ENCODE peak calls at places on chromosomes 16 and 17, in five cellular contexts. P is WTC11, D is NB4, S is A549, E is K562. C is an unnamed sample.

GRCh38 chr16:85574672-85575475 is 38.2 kb upstream of the GSE1 start:
- DNase-seq in P (no peak), D (no peak), S (no peak), E (no peak), C (no peak)

GRCh38 chr17:80175411-80175810 is 5.6 kb downstream of the CARD14 start:
- DNase-seq in P (no peak), D (no peak), S (peak), E (no peak), C (no peak)

GRCh38 chr16:90077757-90078593 is 844 bp upstream of the PRDM7 start:
- DNase-seq in P (no peak), D (peak), S (peak), E (peak), C (no peak)

GRCh38 chr16:6112700-6113099 is 1015.1 kb upstream of the EEF2KMT start:
- DNase-seq in P (no peak), D (no peak), S (no peak), E (no peak), C (no peak)

GRCh38 chr17:30074726-30075125 is 41.9 kb upstream of the NSRP1 start:
- DNase-seq in P (no peak), D (no peak), S (no peak), E (no peak), C (no peak)

GRCh38 chr17:81253358-81254131 is 14.4 kb downstream of the NDUFAF8 start:
- DNase-seq in P (peak), D (peak), S (peak), E (peak), C (no peak)

GRCh38 chr16:22206847-22207714 is 1.0 kb downstream of the EEF2K start:
- DNase-seq in P (peak), D (peak), S (peak), E (peak), C (no peak)

GRCh38 chr16:85459529-85460251 is 153.4 kb upstream of the GSE1 start:
- DNase-seq in P (no peak), D (no peak), S (no peak), E (no peak), C (no peak)

GRCh38 chr17:50834126-50834785 is 1.1 kb upstream of the WFIKKN2 start:
- DNase-seq in P (no peak), D (no peak), S (no peak), E (no peak), C (no peak)

GRCh38 chr16:48877946-48878345 is 268.0 kb upstream of the N4BP1 start:
- DNase-seq in P (no peak), D (no peak), S (no peak), E (no peak), C (no peak)

GRCh38 chr16:72996291-72997062 is 51.5 kb downstream of the ZFHX3 start:
- DNase-seq in P (no peak), D (peak), S (no peak), E (no peak), C (peak)

GRCh38 chr16:50836121-50836541 is 94.2 kb downstream of the CYLD start:
- DNase-seq in P (no peak), D (no peak), S (no peak), E (no peak), C (no peak)

GRCh38 chr17:35372846-35373531 is 432 bp downstream of the SLFN11 start:
- DNase-seq in P (peak), D (peak), S (peak), E (peak), C (no peak)

GRCh38 chr16:3720418-3720817 is 3.1 kb upstream of the TRAP1 start:
- DNase-seq in P (no peak), D (no peak), S (no peak), E (no peak), C (no peak)

GRCh38 chr17:18246880-18247612 is 11.5 kb downstream of the FLII start:
- DNase-seq in P (peak), D (peak), S (peak), E (peak), C (no peak)

GRCh38 chr16:51389881-51390280 is 238.8 kb upstream of the SALL1 start:
- DNase-seq in P (no peak), D (no peak), S (no peak), E (no peak), C (no peak)

GRCh38 chr17:13428611-13429042 is 173.1 kb downstream of the HS3ST3A1 start:
- DNase-seq in P (no peak), D (no peak), S (no peak), E (no peak), C (no peak)

GRCh38 chr16:61792194-61792904 is 243.9 kb downstream of the CDH8 start:
- DNase-seq in P (no peak), D (no peak), S (no peak), E (no peak), C (no peak)

GRCh38 chr17:5758651-5759050 is 174.3 kb upstream of the NLRP1 start:
- DNase-seq in P (peak), D (peak), S (no peak), E (peak), C (peak)

GRCh38 chr16:28042856-28043255 is 20.7 kb downstream of the GSG1L start:
- DNase-seq in P (no peak), D (no peak), S (no peak), E (no peak), C (no peak)

GRCh38 chr17:33202796-33203195 is 90.3 kb downstream of the ASIC2 start:
- DNase-seq in P (no peak), D (no peak), S (no peak), E (no peak), C (no peak)

GRCh38 chr17:7147772-7148171 is 31.4 kb downstream of the ASGR1 start:
- DNase-seq in P (no peak), D (no peak), S (no peak), E (no peak), C (peak)

GRCh38 chr16:85234310-85235235 is 122.3 kb upstream of the CIBAR2 start:
- DNase-seq in P (peak), D (no peak), S (peak), E (peak), C (peak)

GRCh38 chr16:78684040-78684611 is 584.7 kb downstream of the WWOX start:
- DNase-seq in P (no peak), D (peak), S (peak), E (no peak), C (peak)

GRCh38 chr17:16939271-16939576 is 32.7 kb downstream of the TNFRSF13B start:
- DNase-seq in P (no peak), D (no peak), S (no peak), E (no peak), C (no peak)

GRCh38 chr16:81239722-81240121 is 1.2 kb downstream of the BCO1 start:
- DNase-seq in P (no peak), D (no peak), S (no peak), E (no peak), C (no peak)

GRCh38 chr16:27746076-27746855 is 196.3 kb downstream of the KATNIP start:
- DNase-seq in P (no peak), D (no peak), S (no peak), E (no peak), C (no peak)

GRCh38 chr16:57364143-57364542 is 5.6 kb downstream of the CCL22 start:
- DNase-seq in P (no peak), D (no peak), S (no peak), E (no peak), C (no peak)

GRCh38 chr17:80737106-80738019 is 192.7 kb downstream of the RPTOR start:
- DNase-seq in P (no peak), D (peak), S (no peak), E (no peak), C (no peak)

GRCh38 chr17:41773731-41774193 is 12.7 kb downstream of the JUP start:
- DNase-seq in P (no peak), D (no peak), S (no peak), E (no peak), C (no peak)

GRCh38 chr17:40451420-40451819 is 8.2 kb downstream of the IGFBP4 start:
- DNase-seq in P (no peak), D (no peak), S (no peak), E (no peak), C (no peak)

GRCh38 chr17:80992948-80993624 is 1.4 kb downstream of the CHMP6 start:
- DNase-seq in P (no peak), D (no peak), S (no peak), E (peak), C (no peak)

GRCh38 chr17:69406906-69407305 is 7.6 kb upstream of the MAP2K6 start:
- DNase-seq in P (no peak), D (no peak), S (no peak), E (no peak), C (no peak)

GRCh38 chr17:74245818-74246204 is 28.2 kb upstream of the DNAI2 start:
- DNase-seq in P (no peak), D (no peak), S (no peak), E (no peak), C (no peak)

GRCh38 chr17:62599964-62600657 is 27.4 kb upstream of the MRC2 start:
- DNase-seq in P (no peak), D (no peak), S (no peak), E (no peak), C (no peak)

GRCh38 chr16:78551487-78552085 is 452.1 kb downstream of the WWOX start:
- DNase-seq in P (peak), D (no peak), S (no peak), E (no peak), C (no peak)

GRCh38 chr17:28405632-28406477 is at the start of gene SLC46A1:
- DNase-seq in P (peak), D (no peak), S (peak), E (peak), C (peak)
- TF ChIP-seq MAX in P (no peak), D (no peak), S (peak), E (no peak), C (peak)

GRCh38 chr16:2528161-2529060 is 2.8 kb downstream of the CEMP1 start:
- DNase-seq in P (no peak), D (no peak), S (no peak), E (no peak), C (no peak)
- TF ChIP-seq MAX in P (no peak), D (no peak), S (no peak), E (no peak), C (no peak)

GRCh38 chr17:76492989-76493501 is 8.2 kb downstream of the RHBDF2 start:
- DNase-seq in P (no peak), D (peak), S (no peak), E (no peak), C (no peak)

GRCh38 chr17:76490112-76490710 is 11.0 kb downstream of the RHBDF2 start:
- DNase-seq in P (no peak), D (no peak), S (no peak), E (no peak), C (no peak)

GRCh38 chr17:76492250-76492988 is 8.8 kb downstream of the RHBDF2 start:
- DNase-seq in P (no peak), D (peak), S (no peak), E (no peak), C (no peak)

GRCh38 chr17:76493505-76494167 is 7.6 kb downstream of the RHBDF2 start:
- DNase-seq in P (no peak), D (no peak), S (no peak), E (no peak), C (no peak)

DNA sequence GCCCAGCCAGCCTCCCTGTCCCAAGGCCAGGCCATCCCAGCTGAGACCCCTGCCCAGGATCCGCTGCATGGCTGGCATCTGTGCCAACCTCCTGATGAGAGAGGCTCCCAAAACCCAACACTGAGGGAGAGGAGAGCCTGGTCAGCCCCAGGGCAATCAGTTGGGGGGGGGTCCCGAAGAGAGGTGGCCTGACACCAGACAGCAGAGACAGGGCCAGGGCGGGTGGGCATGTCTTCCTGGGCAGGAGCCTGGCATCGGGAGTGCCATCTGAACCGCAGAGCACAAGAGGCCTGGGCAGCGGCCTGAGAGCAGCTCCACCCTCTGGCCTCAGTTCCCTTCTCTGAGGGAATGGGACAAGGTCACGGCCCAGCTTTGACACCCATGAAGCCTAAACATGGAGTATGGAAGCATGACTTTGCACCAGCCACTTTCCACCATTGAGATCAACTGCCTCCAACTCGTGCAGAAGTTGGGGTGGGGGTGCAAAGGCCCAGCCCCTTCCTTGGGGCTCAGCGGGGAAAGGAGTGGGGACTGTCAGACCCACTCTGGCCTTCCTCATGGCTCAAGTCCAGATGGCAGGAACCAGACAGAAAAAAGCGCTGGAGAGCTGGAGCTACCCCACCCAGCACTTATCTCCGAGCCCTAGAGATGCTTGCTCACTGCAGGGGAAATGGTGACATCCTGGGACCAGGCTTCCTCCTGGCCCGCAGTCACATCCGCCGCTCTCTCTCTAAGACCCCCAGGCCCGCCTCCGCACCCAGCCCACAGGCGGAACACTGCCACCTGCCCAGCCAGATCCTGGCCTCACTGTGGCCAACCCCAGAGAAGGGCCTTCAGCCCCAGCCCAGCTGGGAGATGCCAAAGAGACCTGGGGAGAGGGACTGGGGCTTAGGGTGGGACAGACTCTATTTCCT is 9.7 kb downstream of the RHBDF2 start:
- DNase-seq in P (no peak), D (peak), S (no peak), E (peak), C (no peak)
- TF ChIP-seq MAX in P (no peak), D (no peak), S (no peak), E (no peak), C (no peak)

GRCh38 chr17:2855063-2855600 is 58.9 kb downstream of the RAP1GAP2 start:
- DNase-seq in P (no peak), D (no peak), S (no peak), E (no peak), C (no peak)

GRCh38 chr17:2853111-2853721 is 57.0 kb downstream of the RAP1GAP2 start:
- DNase-seq in P (peak), D (peak), S (peak), E (no peak), C (no peak)

GRCh38 chr17:2852729-2853110 is 56.5 kb downstream of the RAP1GAP2 start:
- DNase-seq in P (peak), D (no peak), S (no peak), E (no peak), C (no peak)

GRCh38 chr17:2854662-2855061 is 58.4 kb downstream of the RAP1GAP2 start:
- DNase-seq in P (no peak), D (no peak), S (peak), E (no peak), C (no peak)

DNA sequence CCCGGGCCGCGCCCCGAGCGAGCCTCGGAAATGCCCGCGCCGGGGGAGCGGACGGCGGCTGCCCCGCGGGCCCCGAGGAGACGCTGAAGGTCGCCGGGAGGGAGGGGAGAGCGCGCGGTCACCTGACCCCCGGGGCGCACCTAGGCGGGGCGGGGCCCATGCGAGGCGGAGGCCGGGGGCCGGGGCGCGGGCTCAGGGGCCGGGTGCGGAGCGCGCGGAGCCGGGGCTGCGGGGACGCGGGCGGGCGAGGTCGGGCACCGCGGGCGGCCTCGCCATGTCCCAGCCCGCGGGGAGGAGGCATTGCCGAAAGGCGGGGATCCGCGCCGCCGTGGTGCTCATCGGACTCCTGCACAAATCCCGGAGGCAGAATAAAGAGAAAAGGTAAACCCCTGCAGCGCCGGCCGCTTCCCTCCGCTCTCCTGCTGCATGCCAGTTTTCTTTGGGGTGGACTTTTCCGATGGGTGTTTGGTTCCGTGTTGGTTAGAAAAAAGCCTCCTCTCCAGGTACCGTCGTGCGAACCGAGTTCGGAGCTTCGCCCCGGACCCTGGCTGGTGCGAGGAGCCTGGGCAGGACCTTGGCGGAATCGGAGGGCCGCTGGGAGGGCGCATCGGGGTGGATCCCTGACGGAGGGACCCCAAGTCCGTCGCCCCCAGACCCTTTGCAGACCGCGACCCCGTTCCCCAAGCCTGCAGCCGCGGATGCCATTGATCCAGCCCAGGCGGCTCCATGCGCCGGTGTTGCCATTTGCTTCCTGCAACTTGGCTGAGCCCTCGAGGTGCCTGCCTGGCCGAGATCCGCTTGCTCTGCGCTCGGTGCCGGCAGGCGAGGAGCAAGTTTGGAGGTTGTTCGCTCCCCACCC is 57.7 kb downstream of the RAP1GAP2 start:
- DNase-seq in P (peak), D (no peak), S (peak), E (peak), C (no peak)
- TF ChIP-seq MAX in P (no peak), D (no peak), S (peak), E (no peak), C (peak)

DNA sequence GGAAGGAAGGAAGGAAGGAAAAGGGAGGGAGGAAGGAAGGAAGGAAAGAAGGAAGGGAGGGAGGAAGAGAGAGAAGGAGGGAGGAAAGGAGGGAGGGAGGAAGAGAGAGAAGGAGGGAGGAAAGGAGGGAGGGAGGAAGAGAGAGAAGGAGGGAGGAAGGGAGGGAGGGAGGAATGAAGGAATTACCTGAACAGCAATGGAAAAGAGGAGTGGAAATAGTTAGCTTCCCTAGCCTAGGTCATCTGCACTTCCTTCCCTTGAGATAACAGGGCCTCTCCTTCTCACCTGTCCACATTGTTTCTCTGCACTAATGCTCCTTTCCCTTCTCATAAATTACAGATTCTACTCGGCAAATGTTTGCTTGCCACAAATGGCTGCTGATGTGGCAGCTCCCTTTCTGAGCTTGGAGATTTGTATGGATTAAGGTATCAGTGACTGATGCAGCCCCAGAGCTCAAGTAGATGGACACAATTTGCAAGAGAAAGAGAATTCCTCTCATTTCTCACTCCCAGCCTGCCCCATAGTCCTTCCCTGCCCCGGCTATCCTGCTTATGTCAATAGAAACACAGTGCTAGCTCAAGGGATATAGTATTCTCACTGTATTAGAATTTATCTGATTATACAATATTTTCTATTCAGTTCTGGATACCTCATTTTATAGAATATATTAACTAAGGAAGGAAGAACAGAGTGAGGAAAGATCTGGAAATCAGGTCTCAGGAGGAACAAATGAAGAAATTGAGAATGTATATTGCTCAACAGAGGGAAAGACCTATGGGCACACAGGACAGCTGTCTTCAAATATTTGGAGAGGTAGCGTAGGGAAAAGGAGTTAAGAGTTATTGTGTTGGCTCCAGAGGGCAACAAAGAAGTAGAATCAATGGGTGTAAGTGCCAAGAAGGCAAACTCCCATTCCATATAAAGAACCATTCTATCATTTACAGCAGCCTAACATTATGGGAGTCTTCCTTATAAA is 14.6 kb downstream of the HOXB1 start:
- DNase-seq in P (no peak), D (no peak), S (no peak), E (no peak), C (no peak)
- TF ChIP-seq MAX in P (no peak), D (no peak), S (no peak), E (no peak), C (no peak)

DNA sequence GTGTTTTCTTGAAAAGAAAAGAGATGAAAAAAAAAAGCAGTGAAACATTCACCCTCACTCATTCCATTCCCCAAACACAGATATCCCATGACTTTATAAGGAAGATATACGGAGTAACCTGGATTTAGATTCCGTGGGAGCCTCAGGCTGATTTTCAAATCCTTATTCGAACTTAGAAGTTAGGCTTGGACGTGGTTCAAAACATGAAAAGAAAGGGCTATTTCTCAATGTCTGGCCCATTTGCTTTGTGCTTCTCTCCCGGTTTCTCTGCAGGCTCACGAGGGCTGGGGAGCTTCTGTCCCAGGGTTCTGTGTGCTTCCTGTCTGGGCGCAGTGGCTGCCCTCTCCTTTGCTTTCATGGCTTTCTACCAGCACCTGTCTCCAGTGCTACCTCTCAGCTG is 33.9 kb downstream of the CUEDC1 start:
- DNase-seq in P (no peak), D (no peak), S (no peak), E (no peak), C (no peak)
- TF ChIP-seq MAX in P (no peak), D (no peak), S (no peak), E (no peak), C (no peak)

DNA sequence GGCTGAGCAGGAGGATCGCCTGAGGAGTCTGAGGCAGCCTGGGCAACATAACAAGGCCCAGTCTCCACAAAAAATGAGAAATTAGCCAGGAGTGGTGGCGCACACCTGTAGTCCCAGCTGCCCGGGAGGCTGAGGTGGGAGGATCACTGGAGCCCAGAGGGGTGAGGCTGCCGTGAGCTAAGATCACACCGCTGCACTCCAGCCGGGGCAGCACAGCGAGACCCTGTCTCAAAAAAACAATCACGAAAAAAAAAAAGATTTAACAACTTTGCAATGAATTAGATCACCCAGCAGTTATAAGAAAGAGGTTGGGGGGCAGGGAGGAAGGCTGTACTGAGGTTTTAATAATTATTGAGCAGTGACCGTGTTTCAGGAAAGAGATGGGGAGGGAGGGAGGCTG is 49.4 kb downstream of the RPH3AL start:
- DNase-seq in P (no peak), D (no peak), S (no peak), E (no peak), C (no peak)
- TF ChIP-seq MAX in P (no peak), D (no peak), S (no peak), E (no peak), C (no peak)

C was measured in HepG2.